ENCODE peak calls at places on chromosome 7, in four cellular contexts. T is Karpas-422, N is GM23248, A is stomach. W is an unnamed sample.

GRCh38 chr7:99137418-99138180 is 6.3 kb downstream of the SMURF1 start:
- DNase-seq in A (no peak), T (no peak), N (peak; percentile 89), W (no peak)

GRCh38 chr7:137818036-137818435 is 28.7 kb downstream of the DGKI start:
- DNase-seq in A (no peak), N (peak; percentile 42), T (no peak), W (no peak)

GRCh38 chr7:133320887-133321286 is 68.0 kb downstream of the EXOC4 start:
- DNase-seq in T (no peak), N (no peak), A (no peak), W (no peak)

GRCh38 chr7:151711906-151712771 is 164.8 kb downstream of the PRKAG2 start:
- DNase-seq in A (no peak), T (no peak), N (no peak), W (peak; percentile 83)

GRCh38 chr7:3439333-3440030 is 138.4 kb downstream of the SDK1 start:
- DNase-seq in A (no peak), T (no peak), N (peak; percentile 44), W (no peak)

GRCh38 chr7:100685049-100685605 is 8.9 kb downstream of the GIGYF1 start:
- DNase-seq in N (no peak), A (no peak), T (no peak), W (no peak)

GRCh38 chr7:4602905-4603842 is 78.9 kb upstream of the FOXK1 start:
- DNase-seq in T (no peak), A (peak; percentile 8), N (no peak), W (no peak)

GRCh38 chr7:34823650-34824258 is 165.7 kb downstream of the NPSR1 start:
- DNase-seq in N (peak; percentile 59), T (peak; percentile 76), A (peak; percentile 69), W (no peak)

GRCh38 chr7:107236857-107237256 is 68.1 kb downstream of the HBP1 start:
- DNase-seq in A (no peak), T (no peak), N (no peak), W (no peak)

GRCh38 chr7:64630496-64630895 is 35.4 kb upstream of the ZNF107 start:
- DNase-seq in A (no peak), N (peak; percentile 56), T (peak; percentile 75), W (no peak)

GRCh38 chr7:378551-379455 is 88.8 kb downstream of the FOXL3 start:
- DNase-seq in A (peak; percentile 75), T (no peak), N (peak; percentile 7), W (peak; percentile 81)

GRCh38 chr7:134016223-134016941 is 110.8 kb upstream of the LRGUK start:
- DNase-seq in T (peak; percentile 43), N (peak; percentile 42), A (peak; percentile 30), W (no peak)

GRCh38 chr7:42671627-42672026 is 240.2 kb downstream of the C7orf25 start:
- DNase-seq in N (peak; percentile 85), A (no peak), T (no peak), W (no peak)

GRCh38 chr7:66187894-66188293 is 17.2 kb upstream of the TPST1 start:
- DNase-seq in A (no peak), T (no peak), N (peak; percentile 96), W (no peak)

GRCh38 chr7:24381919-24382505 is 98.0 kb downstream of the NPY start:
- DNase-seq in A (no peak), N (peak; percentile 48), T (peak; percentile 43), W (no peak)

GRCh38 chr7:98981701-98982100 is 103.4 kb downstream of the TRRAP start:
- DNase-seq in A (no peak), N (no peak), T (no peak), W (no peak)

GRCh38 chr7:80807166-80807900 is 111.5 kb downstream of the SEMA3C start:
- DNase-seq in N (peak; percentile 56), T (no peak), A (no peak), W (no peak)

GRCh38 chr7:41156268-41156667 is 546.6 kb downstream of the INHBA start:
- DNase-seq in N (peak; percentile 33), T (no peak), A (no peak), W (no peak)

GRCh38 chr7:142010952-142011548 is 15.4 kb downstream of the MGAM start:
- DNase-seq in N (no peak), T (peak; percentile 5), A (no peak), W (no peak)

GRCh38 chr7:26850193-26850651 is 14.2 kb downstream of the SKAP2 start:
- DNase-seq in N (peak; percentile 48), T (no peak), A (no peak), W (no peak)

GRCh38 chr7:84981038-84981601 is 205.7 kb downstream of the SEMA3D start:
- DNase-seq in T (no peak), N (peak; percentile 15), A (no peak), W (no peak)

GRCh38 chr7:434891-435486 is 84.7 kb downstream of the PDGFA start:
- DNase-seq in A (no peak), T (no peak), N (no peak), W (no peak)

GRCh38 chr7:77649950-77650349 is 46.3 kb upstream of the RSBN1L start:
- DNase-seq in T (no peak), N (peak; percentile 33), A (no peak), W (no peak)

GRCh38 chr7:158740013-158740656 is 35.5 kb upstream of the NCAPG2 start:
- DNase-seq in A (peak; percentile 27), T (no peak), N (peak; percentile 77), W (no peak)
- H3K27ac ChIP-seq in A (peak overlapping the region; percentile 50), T (no peak overlapping the region), N (peak overlapping the region; percentile 65), W (no peak overlapping the region)

GRCh38 chr7:55028011-55028410 is 9.2 kb downstream of the EGFR start:
- DNase-seq in N (peak; percentile 61), A (no peak), T (no peak), W (no peak)

GRCh38 chr7:55024776-55025175 is 6.0 kb downstream of the EGFR start:
- DNase-seq in N (peak; percentile 97), T (no peak), A (no peak), W (no peak)

GRCh38 chr7:55030314-55030713 is 11.5 kb downstream of the EGFR start:
- DNase-seq in N (peak; percentile 68), A (no peak), T (no peak), W (no peak)

GRCh38 chr7:55026086-55026790 is 7.4 kb downstream of the EGFR start:
- DNase-seq in N (peak; percentile 77), T (no peak), A (no peak), W (no peak)

GRCh38 chr7:55026867-55027490 is 8.2 kb downstream of the EGFR start:
- DNase-seq in A (no peak), T (no peak), N (peak; percentile 78), W (no peak)
- H3K27ac ChIP-seq in A (peak overlapping the region; percentile 68), T (no peak overlapping the region), N (peak overlapping the region; percentile 72), W (peak overlapping the region; percentile 58)

DNA sequence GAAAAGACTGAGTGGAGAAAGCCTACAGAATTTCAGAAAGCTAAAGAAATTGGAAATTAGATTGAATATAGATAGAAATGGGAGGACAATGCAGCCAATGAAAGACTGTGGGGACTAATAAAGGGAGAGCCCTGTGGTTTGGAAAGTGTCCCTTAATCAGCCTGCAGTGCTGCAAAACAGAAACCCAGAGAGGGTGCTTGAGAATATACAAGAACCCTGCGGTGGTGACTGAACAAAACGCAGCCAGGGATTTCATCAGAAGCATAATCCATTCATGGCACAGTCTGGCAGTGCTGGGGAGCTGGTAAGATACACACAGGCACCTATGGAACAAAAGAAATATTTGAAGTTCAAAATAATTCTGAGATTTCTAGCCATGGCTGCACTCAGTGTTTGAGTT is 19.1 kb downstream of the CEP41 start:
- DNase-seq in T (no peak), A (no peak), N (peak; percentile 67), W (no peak)
- H3K27ac ChIP-seq in T (no peak overlapping the region), A (no peak overlapping the region), N (peak overlapping the region; percentile 55), W (no peak overlapping the region)

GRCh38 chr7:104968648-104969047 is 45.4 kb upstream of the KMT2E start:
- DNase-seq in N (no peak), A (no peak), T (no peak), W (no peak)
- H3K27ac ChIP-seq in N (no peak overlapping the region), A (peak overlapping the region; percentile 68), T (no peak overlapping the region), W (no peak overlapping the region)

W was measured in upper lobe of right lung.